ENCODE peak calls at places on chromosomes 4 and X, in five cellular contexts. U is Peyer's patch, Q is sigmoid colon, O is neural crest cell, T is B cell. C is an unnamed sample.

GRCh38 chrX:149365061-149365460 is 140.0 kb downstream of the IDS start:
- DNase-seq in Q (no peak), T (no peak), O (no peak), U (no peak), C (no peak)

GRCh38 chr4:169283114-169283509 is 12.4 kb upstream of the SH3RF1 start:
- DNase-seq in U (no peak), O (no peak), T (no peak), Q (no peak), C (no peak)

GRCh38 chr4:4333265-4333706 is 43.2 kb downstream of the ZBTB49 start:
- DNase-seq in T (no peak), Q (peak), U (no peak), O (no peak), C (no peak)

GRCh38 chrX:15855562-15856256 is 1.1 kb upstream of the AP1S2 start:
- DNase-seq in Q (no peak), T (no peak), U (no peak), O (no peak), C (no peak)

GRCh38 chr4:7396186-7396585 is 38.5 kb downstream of the PSAPL1 start:
- DNase-seq in T (no peak), O (no peak), Q (no peak), U (no peak), C (no peak)

GRCh38 chr4:8762356-8762755 is 109.3 kb downstream of the HMX1 start:
- DNase-seq in Q (peak), O (no peak), T (no peak), U (peak), C (no peak)

GRCh38 chrX:104435249-104435648 is 130.8 kb upstream of the IL1RAPL2 start:
- DNase-seq in U (no peak), Q (no peak), T (no peak), O (no peak), C (no peak)

GRCh38 chr4:52244773-52245360 is 193.8 kb downstream of the SPATA18 start:
- DNase-seq in Q (no peak), U (no peak), T (no peak), O (no peak), C (no peak)

GRCh38 chr4:151046609-151047008 is 31.5 kb upstream of the LRBA start:
- DNase-seq in T (no peak), Q (no peak), U (no peak), O (no peak), C (no peak)

GRCh38 chr4:26510334-26510705 is 20.0 kb upstream of the CCKAR start:
- DNase-seq in U (no peak), O (no peak), Q (no peak), T (no peak), C (no peak)

GRCh38 chrX:25206761-25207160 is 191.0 kb upstream of the ARX start:
- DNase-seq in Q (no peak), O (no peak), T (no peak), U (no peak), C (no peak)

GRCh38 chrX:118271770-118272169 is 74.1 kb upstream of the WDR44 start:
- DNase-seq in O (no peak), Q (no peak), U (no peak), T (no peak), C (no peak)

GRCh38 chrX:151153086-151153485 is 23.3 kb upstream of the GPR50 start:
- DNase-seq in T (no peak), O (peak), Q (no peak), U (no peak), C (no peak)

GRCh38 chr4:17490575-17491059 is 21.3 kb downstream of the QDPR start:
- DNase-seq in Q (no peak), U (no peak), O (no peak), T (no peak), C (no peak)

GRCh38 chr4:173478136-173478860 is 51.7 kb downstream of the HAND2 start:
- DNase-seq in U (no peak), Q (no peak), T (no peak), O (no peak), C (no peak)

GRCh38 chr4:117134386-117134785 is 49.0 kb upstream of the TRAM1L1 start:
- DNase-seq in O (no peak), Q (no peak), U (no peak), T (no peak), C (no peak)

GRCh38 chr4:126213996-126214395 is 899.2 kb downstream of the FAT4 start:
- DNase-seq in Q (no peak), T (no peak), U (no peak), O (no peak), C (no peak)

GRCh38 chr4:85475631-85476233 is 782 bp downstream of the ARHGAP24 start:
- DNase-seq in T (no peak), O (peak), U (no peak), Q (no peak), C (no peak)

GRCh38 chr4:157204634-157205244 is 15.8 kb upstream of the GRIA2 start:
- DNase-seq in Q (no peak), T (no peak), U (no peak), O (peak), C (no peak)
- TF ChIP-seq CTCF in Q (no peak), T (peak), U (peak), O (peak), C (no peak)

GRCh38 chrX:17984415-17984814 is 123.3 kb upstream of the RAI2 start:
- DNase-seq in O (no peak), Q (no peak), U (no peak), T (no peak), C (no peak)
- TF ChIP-seq CTCF in O (no peak), Q (no peak), U (no peak), T (no peak), C (no peak)

GRCh38 chr4:73855406-73855805 is 2.3 kb downstream of the PF4V1 start:
- DNase-seq in U (no peak), O (no peak), T (no peak), Q (no peak), C (no peak)

GRCh38 chr4:73852771-73853170 is 325 bp upstream of the PF4V1 start:
- DNase-seq in T (no peak), U (no peak), Q (no peak), O (no peak), C (no peak)

GRCh38 chr4:73853718-73854473 is 800 bp downstream of the PF4V1 start:
- DNase-seq in U (no peak), T (no peak), Q (no peak), O (no peak), C (no peak)

GRCh38 chr4:73851293-73851692 is 1.8 kb upstream of the PF4V1 start:
- DNase-seq in T (no peak), Q (no peak), O (no peak), U (no peak), C (no peak)

DNA sequence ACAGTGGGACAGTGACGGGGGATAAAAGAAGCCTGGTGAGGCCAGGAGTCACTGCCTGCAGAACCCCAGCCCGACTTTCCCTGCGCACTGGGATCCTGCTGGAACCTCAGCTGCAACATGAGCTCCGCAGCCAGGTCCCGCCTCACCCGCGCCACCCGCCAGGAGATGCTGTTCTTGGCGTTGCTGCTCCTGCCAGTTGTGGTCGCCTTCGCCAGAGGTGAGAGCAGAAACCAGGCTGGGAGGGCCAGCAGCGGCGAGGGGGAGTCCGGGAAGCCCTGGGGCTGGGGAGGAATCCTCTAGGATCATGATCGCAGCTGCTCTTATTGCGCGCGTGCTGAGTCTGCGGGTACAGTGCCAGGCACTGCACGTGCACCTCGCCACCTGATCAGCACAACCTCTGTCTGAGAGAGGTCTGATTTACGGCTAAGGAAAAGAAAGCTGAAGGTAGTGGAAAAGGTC is at the start of gene PF4V1:
- DNase-seq in O (no peak), Q (peak), T (no peak), U (peak), C (no peak)
- TF ChIP-seq CTCF in O (no peak), Q (no peak), T (no peak), U (no peak), C (no peak)

DNA sequence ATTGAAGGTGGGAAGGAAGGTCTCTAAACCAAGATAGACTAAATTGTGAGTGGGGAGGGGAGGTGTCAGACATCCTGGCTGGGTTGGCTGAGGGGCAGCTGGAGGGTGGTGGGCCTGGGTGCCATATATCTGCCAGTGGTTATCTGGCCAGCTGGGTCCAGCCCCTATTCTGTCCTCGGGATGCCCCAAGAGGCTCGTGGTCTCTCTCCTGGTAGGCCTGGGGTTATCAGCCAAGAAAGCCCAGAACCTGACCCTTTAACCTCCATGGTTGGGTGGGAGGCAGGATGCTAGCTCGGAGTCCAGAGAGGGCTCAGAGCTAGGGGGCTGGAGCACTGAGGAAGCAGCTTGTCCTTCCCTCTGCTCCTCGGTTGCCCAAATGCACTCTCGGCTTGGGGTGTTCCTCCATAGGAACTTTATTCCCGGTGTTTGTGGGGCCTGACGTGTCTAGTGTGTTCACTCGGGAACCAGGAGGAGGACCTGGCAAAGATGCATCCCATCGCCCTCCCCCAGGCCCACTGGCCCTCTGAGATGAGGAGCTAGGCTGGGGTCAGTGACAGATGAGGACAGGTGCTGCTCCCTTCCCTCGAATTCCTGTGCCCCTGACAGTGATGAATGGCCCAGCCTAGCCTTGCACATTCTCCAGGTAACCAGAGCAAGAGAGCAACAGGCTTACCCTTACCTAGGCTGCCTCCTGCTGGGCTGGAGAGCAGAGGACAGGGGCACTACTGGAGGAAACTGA is 5.2 kb upstream of the EFNB1 start:
- DNase-seq in Q (no peak), U (no peak), T (no peak), O (no peak), C (no peak)
- TF ChIP-seq CTCF in Q (no peak), U (no peak), T (no peak), O (no peak), C (no peak)

GRCh38 chrX:111868726-111869638 is 7.0 kb upstream of the TRPC5OS start:
- DNase-seq in O (no peak), Q (no peak), T (no peak), U (no peak), C (no peak)

GRCh38 chrX:111867236-111867635 is 8.7 kb upstream of the TRPC5OS start:
- DNase-seq in Q (no peak), O (no peak), T (no peak), U (no peak), C (no peak)

GRCh38 chrX:111874241-111874640 is 1.7 kb upstream of the TRPC5OS start:
- DNase-seq in U (no peak), O (no peak), T (no peak), Q (no peak), C (no peak)

DNA sequence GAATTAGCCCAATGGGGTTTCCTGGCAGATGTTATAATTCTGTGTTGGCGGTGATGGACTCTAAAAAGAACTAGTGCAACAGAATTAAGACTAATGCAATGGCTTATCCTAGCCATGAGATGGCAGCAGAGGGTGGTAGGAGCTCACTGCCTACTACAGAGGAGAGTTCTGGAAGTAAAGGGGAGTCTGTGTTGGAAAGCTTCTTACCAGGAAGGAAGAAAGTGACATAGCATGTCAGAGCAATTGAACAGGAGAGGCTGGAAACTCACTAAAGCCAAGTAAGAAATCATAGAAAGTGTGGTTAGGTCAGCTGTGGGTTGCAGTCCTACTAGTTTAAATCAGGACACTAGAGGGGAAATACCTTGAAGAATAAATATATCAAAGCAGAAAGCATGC is 6.3 kb upstream of the TRPC5OS start:
- DNase-seq in U (no peak), T (no peak), O (peak), Q (no peak), C (no peak)
- TF ChIP-seq CTCF in U (peak), T (peak), O (peak), Q (no peak), C (peak)

DNA sequence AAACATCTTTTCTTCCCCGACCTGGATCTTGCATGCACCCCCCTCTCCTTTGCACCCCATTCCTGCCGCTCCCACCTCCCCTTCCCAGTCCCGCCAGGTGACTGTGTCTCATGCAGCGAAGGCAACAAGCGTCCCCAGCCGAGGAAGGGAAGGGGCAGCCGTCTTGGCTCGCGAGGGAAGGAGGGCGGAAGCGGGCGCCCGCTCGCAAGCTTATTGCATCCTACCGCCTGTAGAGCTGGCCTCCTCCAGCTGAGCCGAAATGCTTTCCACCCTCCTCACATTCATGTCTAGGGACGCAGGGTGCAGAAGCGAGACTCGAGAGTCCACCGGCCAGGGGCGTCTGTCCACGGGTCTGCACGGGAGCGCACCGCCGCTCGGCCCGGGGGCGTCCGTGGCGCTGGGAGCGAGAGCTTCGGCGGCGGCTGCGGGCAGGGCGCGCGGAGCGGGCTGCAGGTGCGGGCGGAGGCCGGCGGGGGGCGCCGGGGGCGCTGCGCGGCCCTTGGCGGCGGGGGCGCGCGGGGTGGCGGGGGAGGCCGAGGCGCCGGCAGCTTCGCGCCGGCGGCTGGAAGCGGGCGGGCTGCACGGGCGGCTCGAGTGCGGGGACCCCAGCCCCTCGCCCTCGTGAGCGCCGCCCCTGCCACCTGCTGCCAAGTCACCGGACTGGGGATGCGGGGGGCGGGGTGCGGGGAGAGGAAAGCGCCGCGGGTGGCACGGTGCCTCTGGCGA is at the start of gene KCNIP4:
- DNase-seq in O (peak), T (no peak), U (peak), Q (no peak), C (no peak)
- TF ChIP-seq CTCF in O (no peak), T (no peak), U (no peak), Q (no peak), C (no peak)

GRCh38 chr4:145840162-145840768 is 98.4 kb downstream of the ZNF827 start:
- DNase-seq in U (no peak), T (no peak), O (no peak), Q (no peak), C (no peak)
- TF ChIP-seq CTCF in U (peak), T (peak), O (peak), Q (no peak), C (peak)

DNA sequence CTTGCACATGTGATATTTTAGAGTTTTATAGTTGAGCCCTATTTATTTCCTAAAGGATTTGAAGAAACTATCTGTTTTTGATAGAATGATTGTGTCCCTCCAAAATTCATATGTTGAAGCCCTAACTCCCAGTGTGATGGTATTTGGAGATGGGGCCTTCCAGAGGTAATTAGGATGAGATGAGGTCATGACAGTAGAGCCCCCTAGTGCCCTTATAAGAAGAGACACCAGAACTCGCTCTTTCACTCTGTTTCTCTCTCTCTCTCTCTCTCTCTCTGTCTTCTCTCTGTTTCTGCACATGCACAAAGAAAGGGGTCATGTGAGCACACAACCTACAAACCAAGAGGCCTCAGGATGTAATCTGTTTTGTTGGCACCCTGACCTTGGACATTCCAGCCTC is 921.9 kb upstream of the DIAPH2 start:
- DNase-seq in U (no peak), O (no peak), T (no peak), Q (no peak), C (no peak)
- TF ChIP-seq CTCF in U (no peak), O (peak), T (no peak), Q (no peak), C (no peak)

DNA sequence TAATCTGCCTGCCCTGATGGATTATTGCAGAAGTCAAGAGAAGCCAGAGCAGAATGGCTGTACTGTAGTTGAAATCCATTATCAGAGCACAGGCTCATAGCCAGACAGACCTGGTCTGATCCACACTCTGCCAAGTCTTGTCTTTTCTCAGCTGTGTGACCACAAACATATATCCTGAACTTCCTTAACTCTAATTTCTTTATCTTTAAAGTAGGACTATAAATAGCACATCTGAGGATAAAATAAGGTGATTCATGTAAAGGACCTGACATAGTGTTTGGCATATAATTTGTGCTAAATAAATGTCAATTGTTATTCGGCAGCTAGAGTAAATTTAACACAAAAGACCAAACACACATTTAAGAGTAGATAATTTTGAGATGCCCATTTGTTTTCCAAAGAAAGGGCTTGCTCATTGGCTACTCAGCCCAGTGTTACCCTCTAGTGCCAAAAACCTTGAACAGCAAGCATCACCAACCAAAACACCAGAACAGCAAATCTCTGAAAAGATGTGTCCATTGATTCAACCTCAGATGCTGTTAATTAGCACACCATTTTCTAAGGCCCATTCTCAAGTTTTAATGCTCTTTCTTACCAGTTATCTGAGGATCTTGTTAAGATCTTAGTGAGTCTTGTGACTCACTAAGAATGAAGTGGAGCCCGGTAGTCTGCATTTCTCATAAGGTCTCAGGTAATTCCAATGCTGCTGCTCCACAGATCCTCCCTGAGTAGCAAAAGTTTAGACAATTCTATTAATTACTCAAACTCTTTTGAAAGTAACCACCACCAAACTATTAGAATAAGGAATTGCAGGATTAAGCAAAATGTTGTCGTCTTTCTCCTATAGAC is 108.8 kb downstream of the HHIP start:
- DNase-seq in O (no peak), Q (no peak), U (no peak), T (no peak), C (no peak)
- TF ChIP-seq CTCF in O (peak), Q (no peak), U (no peak), T (no peak), C (no peak)

GRCh38 chrX:131216828-131217227 is 72.3 kb downstream of the IGSF1 start:
- DNase-seq in U (no peak), T (no peak), Q (no peak), O (no peak), C (no peak)

GRCh38 chrX:131213400-131213799 is 75.7 kb downstream of the IGSF1 start:
- DNase-seq in T (no peak), U (no peak), Q (no peak), O (no peak), C (no peak)

GRCh38 chrX:131217878-131218486 is 71.1 kb downstream of the IGSF1 start:
- DNase-seq in U (no peak), T (no peak), O (no peak), Q (no peak), C (no peak)
- TF ChIP-seq CTCF in U (no peak), T (no peak), O (peak), Q (no peak), C (no peak)